ENCODE peak calls at places on chromosomes 6 and 20, in eight cellular contexts. A, S, D, Z, J, B, E and V are unnamed samples.

GRCh38 chr20:51423810-51424209 is 118.7 kb downstream of the NFATC2 start:
- DNase-seq in A (no peak), S (no peak), D (no peak), Z (no peak), J (no peak), B (no peak), E (no peak), V (no peak)

GRCh38 chr20:62587757-62588402 is 54.4 kb upstream of the SLCO4A1 start:
- DNase-seq in A (no peak), S (no peak), D (no peak), Z (no peak), J (no peak), B (no peak), E (no peak), V (no peak)

GRCh38 chr6:129753422-129753821 is 43.4 kb upstream of the ARHGAP18 start:
- DNase-seq in A (no peak), S (no peak), D (no peak), Z (no peak), J (no peak), B (no peak), E (no peak), V (no peak)

GRCh38 chr6:147958683-147959082 is 384.0 kb upstream of the SASH1 start:
- DNase-seq in A (no peak), S (no peak), D (no peak), Z (no peak), J (no peak), B (no peak), E (no peak), V (no peak)

GRCh38 chr6:12384417-12384912 is 94.3 kb downstream of the EDN1 start:
- DNase-seq in A (no peak), S (no peak), D (no peak), Z (no peak), J (no peak), B (no peak), E (no peak), V (no peak)

GRCh38 chr6:25088513-25088912 is 152.8 kb upstream of the RIPOR2 start:
- DNase-seq in A (no peak), S (no peak), D (no peak), Z (no peak), J (no peak), B (no peak), E (peak), V (no peak)

GRCh38 chr20:63966172-63966943 is 3.4 kb downstream of the ZNF512B start:
- DNase-seq in A (no peak), S (no peak), D (no peak), Z (peak), J (no peak), B (no peak), E (no peak), V (no peak)

GRCh38 chr6:154592199-154592860 is 81.8 kb upstream of the CNKSR3 start:
- DNase-seq in A (no peak), S (no peak), D (no peak), Z (no peak), J (no peak), B (no peak), E (no peak), V (no peak)

GRCh38 chr6:100435299-100435698 is 29.4 kb downstream of the SIM1 start:
- DNase-seq in A (no peak), S (no peak), D (no peak), Z (no peak), J (peak), B (no peak), E (no peak), V (no peak)

GRCh38 chr20:35568645-35569044 is 26.8 kb downstream of the ERGIC3 start:
- DNase-seq in A (no peak), S (no peak), D (no peak), Z (no peak), J (peak), B (no peak), E (no peak), V (no peak)
- TF ChIP-seq CTCF in A (no peak), S (no peak), D (no peak), Z (peak), J (peak), B (no peak), E (peak), V (no peak)

GRCh38 chr6:31070711-31071197 is 41.6 kb downstream of the C6orf15 start:
- DNase-seq in A (peak), S (no peak), D (no peak), Z (no peak), J (peak), B (no peak), E (no peak), V (no peak)
- TF ChIP-seq CTCF in A (peak), S (no peak), D (no peak), Z (peak), J (peak), B (peak), E (peak), V (no peak)

GRCh38 chr6:7193122-7193521 is 85.4 kb downstream of the RREB1 start:
- DNase-seq in A (no peak), S (no peak), D (no peak), Z (no peak), J (no peak), B (no peak), E (no peak), V (no peak)
- TF ChIP-seq CTCF in A (no peak), S (no peak), D (no peak), Z (no peak), J (no peak), B (no peak), E (no peak), V (no peak)

DNA sequence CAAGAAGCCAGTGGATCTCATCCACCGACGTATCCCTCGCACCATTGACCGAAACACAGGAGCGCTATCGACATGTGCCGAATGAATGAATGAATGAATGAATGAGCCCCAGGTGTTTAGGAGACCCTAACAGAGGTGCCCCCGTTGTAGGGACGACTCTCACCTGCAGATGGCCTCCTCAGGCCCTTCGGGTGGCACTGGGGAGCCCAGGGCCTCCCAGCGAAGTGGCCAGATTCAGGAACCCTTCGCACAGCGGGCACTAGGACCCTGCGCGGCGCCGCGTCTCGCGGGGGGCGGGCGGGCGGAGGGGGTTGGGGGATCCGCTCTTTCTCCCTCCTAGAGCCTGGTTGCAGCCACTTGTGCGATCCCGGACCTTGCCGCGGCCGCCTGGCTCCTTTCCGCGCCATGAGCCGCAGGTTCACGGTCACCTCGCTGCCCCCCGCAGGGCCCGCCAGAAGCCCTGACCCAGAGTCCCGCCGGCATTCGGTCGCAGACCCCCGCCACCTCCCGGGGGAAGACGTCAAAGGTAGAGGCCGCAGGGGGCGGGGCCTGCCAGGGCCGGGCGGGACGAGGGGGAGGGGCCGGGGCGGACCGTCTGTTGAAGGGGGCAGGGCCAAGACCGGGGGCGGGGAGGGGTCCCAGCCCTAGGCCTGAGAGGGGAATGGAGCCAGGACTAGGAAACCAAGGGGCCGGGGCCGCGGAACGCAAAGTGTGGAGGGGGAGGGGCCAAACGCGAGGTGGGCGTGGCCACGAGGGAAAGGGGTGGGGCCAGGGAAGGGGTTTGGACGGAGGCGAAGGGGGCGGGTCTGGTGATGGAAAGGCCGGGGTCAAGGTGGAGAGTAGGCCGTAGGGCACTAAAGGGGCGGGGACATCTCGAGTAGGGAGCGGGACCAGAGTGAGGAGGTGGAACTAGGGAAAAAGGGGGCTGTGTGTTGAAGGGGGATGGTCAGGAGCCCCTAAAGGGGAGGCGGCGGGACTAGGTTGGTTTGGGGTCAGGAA is 7.4 kb upstream of the SLC12A5 start:
- DNase-seq in A (no peak), S (no peak), D (peak), Z (no peak), J (peak), B (peak), E (no peak), V (no peak)
- TF ChIP-seq CTCF in A (no peak), S (no peak), D (no peak), Z (no peak), J (peak), B (peak), E (no peak), V (no peak)